ENCODE peak calls at places on chromosomes 11 and 22, in six cellular contexts. S is adrenal gland, O is endothelial cell of umbilical vein, P is K562, E is H1, Q is esophagus muscularis mucosa. C is an unnamed sample.

GRCh38 chr22:22341736-22342135 is 97.2 kb downstream of the VPREB1 start:
- DNase-seq in O (no peak), S (no peak), P (no peak), E (no peak), Q (peak; percentile 53), C (no peak)

GRCh38 chr11:61162092-61162935 is 1.1 kb upstream of the VPS37C start:
- DNase-seq in P (peak; percentile 63), O (peak; percentile 32), Q (no peak), S (no peak), E (no peak), C (peak; percentile 42)

GRCh38 chr11:108206171-108206570 is 16.3 kb downstream of the NPAT start:
- DNase-seq in S (no peak), P (no peak), Q (no peak), O (no peak), E (no peak), C (no peak)

GRCh38 chr22:45503816-45504702 is 1.4 kb downstream of the FBLN1 start:
- DNase-seq in Q (no peak), S (no peak), O (no peak), E (peak; percentile 65), P (no peak), C (no peak)

GRCh38 chr11:75328426-75329277 is 22.8 kb downstream of the ARRB1 start:
- DNase-seq in Q (no peak), O (peak; percentile 84), P (peak; percentile 40), S (peak; percentile 81), E (peak; percentile 65), C (peak; percentile 79)

GRCh38 chr11:32428665-32429293 is 6.6 kb downstream of the WT1 start:
- DNase-seq in E (no peak), P (no peak), Q (no peak), O (no peak), S (no peak), C (no peak)

GRCh38 chr11:131033151-131033651 is 116.9 kb upstream of the SNX19 start:
- DNase-seq in Q (peak; percentile 82), S (peak; percentile 64), P (no peak), E (no peak), O (peak; percentile 15), C (no peak)

GRCh38 chr22:48483764-48484528 is 1343.7 kb downstream of the BRD1 start:
- DNase-seq in O (no peak), S (no peak), P (no peak), E (no peak), Q (no peak), C (peak; percentile 71)

GRCh38 chr11:44550123-44550522 is 15.3 kb upstream of the CD82 start:
- DNase-seq in E (no peak), O (no peak), Q (no peak), S (no peak), P (no peak), C (no peak)

GRCh38 chr11:110990316-110990715 is 255.2 kb upstream of the POU2AF2 start:
- DNase-seq in P (no peak), O (no peak), Q (no peak), S (no peak), E (no peak), C (no peak)

GRCh38 chr11:61066645-61067044 is 35.6 kb upstream of the CD5 start:
- DNase-seq in E (no peak), P (no peak), Q (no peak), O (no peak), S (peak; percentile 18), C (no peak)

GRCh38 chr11:60838132-60838531 is 3.8 kb upstream of the CCDC86 start:
- DNase-seq in Q (no peak), P (peak; percentile 64), S (no peak), E (no peak), O (no peak), C (no peak)

GRCh38 chr11:44625759-44626523 is 60.5 kb downstream of the CD82 start:
- DNase-seq in S (peak; percentile 33), E (no peak), Q (peak; percentile 90), P (no peak), O (no peak), C (no peak)

DNA sequence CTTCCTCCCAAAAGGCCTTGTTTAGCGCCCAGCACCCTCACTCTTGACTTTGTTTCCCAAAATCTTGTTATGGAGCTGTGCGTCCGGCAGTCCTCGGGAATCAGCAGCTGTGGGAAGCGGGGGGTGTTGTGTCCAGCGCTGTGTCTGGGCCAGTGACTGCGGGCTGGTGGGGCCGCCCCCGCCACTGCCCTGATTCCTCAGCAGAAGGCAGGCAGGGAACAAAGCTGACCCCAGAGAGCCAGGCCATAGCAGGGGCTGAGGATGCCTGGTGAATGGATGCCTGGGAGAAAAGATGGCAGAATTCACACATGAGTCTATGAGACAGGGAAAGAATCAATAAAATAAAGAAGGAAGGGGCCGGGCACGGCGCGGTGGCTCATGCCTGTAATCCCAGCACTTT is 2.5 kb downstream of the APOBEC3C start:
- DNase-seq in Q (no peak), O (no peak), E (no peak), S (no peak), P (no peak), C (no peak)
- H3K4me3 ChIP-seq in Q (no peak overlapping the region), O (no peak overlapping the region), E (no peak overlapping the region), S (no peak overlapping the region), P (no peak overlapping the region), C (no peak overlapping the region)

DNA sequence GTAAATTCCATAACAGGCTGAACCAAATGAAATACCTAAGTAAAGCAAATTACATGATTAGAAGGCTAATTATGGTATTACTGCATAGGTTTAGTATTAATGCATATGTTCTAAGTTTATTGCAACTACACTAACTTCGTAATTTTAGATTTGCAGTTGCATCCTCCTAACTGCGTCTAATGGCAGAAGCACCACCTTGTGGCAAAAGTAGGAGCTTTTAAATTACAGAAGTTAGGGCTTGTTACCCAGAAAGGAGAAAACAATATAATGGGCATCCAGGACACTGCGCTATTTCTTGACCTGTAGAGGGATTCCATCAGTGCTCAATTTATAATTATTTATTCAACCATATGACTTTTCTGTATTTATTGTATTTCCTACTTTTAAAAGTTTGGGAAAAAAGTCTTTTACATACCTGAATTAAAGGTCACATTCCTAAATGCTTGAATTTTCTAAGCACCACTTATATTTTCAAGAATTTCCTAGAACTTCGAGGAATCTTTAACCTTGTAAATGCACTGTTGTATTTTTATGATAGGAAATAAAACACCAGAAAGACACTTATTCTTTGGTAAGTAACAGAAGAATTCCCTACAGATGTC is 16.3 kb upstream of the GPR83 start:
- DNase-seq in Q (no peak), O (peak; percentile 32), P (no peak), E (no peak), S (no peak), C (no peak)
- TF ChIP-seq POLR2A in Q (no peak), O (no peak), P (no peak), E (no peak), S (no peak), C (no peak)

DNA sequence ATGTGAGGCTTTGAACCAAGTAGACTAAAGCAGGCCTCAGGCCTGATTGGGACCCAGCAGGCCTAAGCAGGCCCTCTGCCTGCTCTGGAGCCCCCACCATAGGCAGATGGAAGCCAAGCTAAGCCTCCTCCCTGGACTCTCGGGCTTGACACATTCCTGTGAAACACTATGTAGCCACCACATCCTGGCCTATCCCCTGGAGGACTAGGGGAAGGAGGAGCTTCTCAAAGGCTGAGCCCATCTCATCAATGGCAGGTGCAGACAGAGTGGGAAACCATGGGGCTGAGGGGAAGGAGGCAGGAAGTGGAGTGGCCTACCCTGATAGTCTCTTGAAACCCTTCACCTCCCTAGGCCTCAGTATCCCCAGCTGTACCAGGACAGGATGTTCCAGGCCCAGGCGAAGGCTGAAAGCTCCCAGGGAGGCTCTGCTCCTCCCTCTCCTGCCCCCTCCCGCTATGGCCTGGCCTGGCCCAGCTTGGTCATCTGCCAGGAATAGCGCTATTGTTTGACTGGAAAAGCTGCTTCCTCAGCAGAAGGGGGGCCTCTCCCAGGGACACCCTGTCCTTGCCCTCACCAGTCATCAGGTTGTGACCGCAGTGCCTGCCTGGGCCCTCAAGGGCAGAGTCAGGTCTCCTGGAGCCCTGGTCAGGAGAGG is 1.5 kb upstream of the CASTOR1 start:
- DNase-seq in Q (peak; percentile 97), S (peak; percentile 97), P (no peak), E (no peak), O (peak; percentile 95), C (peak; percentile 94)
- H3K9me3 ChIP-seq in Q (no peaks in the 10 kb centered on the region), S (no peaks in the 10 kb centered on the region), P (no peaks in the 10 kb centered on the region), E (no peaks in the 10 kb centered on the region), O (no peaks in the 10 kb centered on the region), C (no peaks in the 10 kb centered on the region)

DNA sequence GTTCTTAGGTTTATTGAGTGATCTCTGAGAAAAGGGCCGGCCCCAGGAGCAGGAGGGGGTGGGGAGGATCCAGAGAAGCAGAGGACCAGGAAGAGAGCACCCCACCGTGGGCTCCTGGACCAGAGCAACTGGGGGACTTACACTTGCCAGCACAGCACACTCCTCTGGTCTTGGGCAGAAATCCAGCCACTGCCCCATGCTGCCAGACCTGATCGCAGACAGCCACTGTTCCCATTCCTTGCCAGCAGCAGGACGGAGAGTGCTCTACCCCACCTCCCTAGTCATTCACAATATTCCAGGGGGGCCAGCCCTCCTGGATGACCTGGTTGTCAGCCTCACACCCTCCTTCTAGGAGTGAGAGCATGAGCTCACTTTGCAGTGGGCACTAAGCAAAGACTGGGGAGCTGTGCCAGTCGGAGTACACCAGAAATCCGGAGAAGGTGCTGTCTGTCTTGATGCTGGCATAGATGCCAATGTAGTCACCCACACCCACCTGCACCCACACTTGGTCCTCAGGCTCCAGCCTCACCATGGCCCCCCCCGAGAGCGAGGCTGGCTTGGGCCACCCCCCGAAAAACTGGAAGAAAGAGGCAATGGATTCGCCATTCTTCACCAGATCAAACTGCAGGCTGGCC is 1.6 kb downstream of the C1QTNF5 start:
- DNase-seq in P (no peak), Q (no peak), O (peak; percentile 49), E (peak; percentile 59), S (no peak), C (no peak)
- H3K4me3 ChIP-seq in P (no peak overlapping the region), Q (peak overlapping the region; percentile 64), O (peak overlapping the region; percentile 90), E (peak overlapping the region; percentile 69), S (no peak overlapping the region), C (peak overlapping the region; percentile 66)

GRCh38 chr22:41946360-41947180 is at the start of gene CENPM:
- DNase-seq in E (peak; percentile 97), P (peak; percentile 83), Q (peak; percentile 98), S (peak; percentile 97), O (peak; percentile 96), C (peak; percentile 94)
- TF ChIP-seq POLR2A in E (peak; percentile 81), P (peak; percentile 78), Q (no peak), S (no peak), O (no peak), C (no peak)

DNA sequence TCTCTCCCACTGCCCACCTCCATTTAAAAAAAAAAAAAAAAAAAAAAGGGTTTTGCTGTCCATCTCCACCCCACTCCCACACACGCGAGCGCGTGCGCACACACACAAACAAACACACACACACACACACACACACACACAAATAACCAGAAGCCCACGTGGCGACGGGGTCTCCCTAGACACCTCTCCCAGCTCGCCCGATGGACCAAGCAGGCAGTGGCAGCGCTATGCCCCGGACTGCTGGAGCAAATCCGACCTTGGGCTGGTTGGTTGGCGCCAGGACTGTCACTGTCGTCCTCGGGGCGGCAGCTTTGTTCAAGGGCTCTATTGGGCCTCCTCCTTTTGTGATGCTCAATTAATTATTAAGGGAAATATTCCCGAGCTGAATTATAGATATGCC is 1.6 kb upstream of the KCNA4 start:
- DNase-seq in Q (no peak), O (no peak), S (no peak), P (no peak), E (no peak), C (no peak)
- H3K9me3 ChIP-seq in Q (no peaks in the 10 kb centered on the region), O (no peaks in the 10 kb centered on the region), S (no peaks in the 10 kb centered on the region), P (no peaks in the 10 kb centered on the region), E (no peaks in the 10 kb centered on the region), C (no peaks in the 10 kb centered on the region)

C was measured in suprapubic skin.